ENCODE peak calls at places on chromosome 15, in ten cellular contexts. Z is astrocyte; C is right lobe of liver; U is K562; H is endodermal cell; J is heart right ventricle; T is cardiac muscle cell; S is CD8-positive, alpha-beta T cell; K is stomach; W is body of pancreas. E is an unnamed sample.

GRCh38 chr15:81506936-81507335 is 132.9 kb upstream of the TMC3 start:
- DNase-seq in C (no peak), S (no peak), W (no peak), T (no peak), Z (no peak), J (no peak), H (no peak), K (no peak), U (no peak), E (no peak)

GRCh38 chr15:25437751-25438600 is 848 bp downstream of the UBE3A start:
- DNase-seq in K (peak; percentile 45), T (peak; percentile 78), Z (peak; percentile 10), C (peak; percentile 76), S (peak; percentile 49), W (peak; percentile 47), H (peak; percentile 85), U (peak; percentile 54), J (peak; percentile 56), E (peak; percentile 86)

GRCh38 chr15:41501191-41501917 is 7.7 kb downstream of the ITPKA start:
- DNase-seq in W (no peak), C (no peak), T (peak; percentile 47), K (no peak), Z (no peak), S (no peak), U (no peak), J (no peak), H (peak; percentile 81), E (peak; percentile 71)

GRCh38 chr15:39583586-39584265 is 2.8 kb downstream of the THBS1 start:
- DNase-seq in T (peak; percentile 38), U (peak; percentile 39), Z (no peak), H (peak; percentile 81), S (no peak), W (no peak), C (no peak), K (no peak), J (no peak), E (no peak)

GRCh38 chr15:75352186-75352585 is 5.3 kb downstream of the NEIL1 start:
- DNase-seq in K (no peak), S (no peak), J (no peak), W (no peak), U (no peak), T (no peak), Z (no peak), H (no peak), C (no peak), E (no peak)

GRCh38 chr15:82571722-82572222 is 31.5 kb upstream of the RPS17 start:
- DNase-seq in H (peak; percentile 83), W (peak; percentile 51), T (peak; percentile 46), C (no peak), U (peak; percentile 21), J (peak; percentile 64), Z (peak; percentile 75), S (no peak), K (peak; percentile 43), E (peak; percentile 73)

GRCh38 chr15:41961014-41961518 is 11.3 kb downstream of the EHD4 start:
- DNase-seq in C (no peak), S (no peak), U (no peak), K (no peak), T (no peak), H (peak; percentile 7), Z (no peak), W (peak; percentile 56), J (no peak), E (no peak)

GRCh38 chr15:41806291-41807181 is 21.4 kb upstream of the JMJD7 start:
- DNase-seq in K (peak; percentile 72), S (no peak), J (peak; percentile 28), Z (no peak), T (peak; percentile 78), W (no peak), H (peak; percentile 75), U (no peak), C (no peak), E (no peak)

DNA sequence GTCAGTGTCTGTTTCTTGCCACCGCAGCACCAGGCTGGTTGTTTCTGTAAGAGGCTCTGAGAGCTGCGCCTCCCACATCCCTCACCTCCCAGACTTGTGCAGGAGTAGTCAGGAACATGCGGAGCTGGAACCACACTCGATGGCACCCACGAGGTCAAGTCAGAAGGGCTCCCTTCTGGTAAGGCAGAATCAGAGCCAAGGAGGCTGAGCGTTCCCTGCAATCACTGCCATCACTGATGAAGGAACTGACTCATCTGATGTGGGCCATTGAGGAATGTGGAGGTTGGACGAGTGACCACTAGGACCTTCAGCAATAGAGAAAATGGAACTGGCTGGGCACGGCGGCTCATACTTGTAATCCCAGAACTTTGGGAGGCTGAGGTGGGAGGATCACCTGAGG is 35.7 kb upstream of the BLM start:
- DNase-seq in W (peak; percentile 27), S (no peak), C (no peak), Z (peak; percentile 96), K (no peak), U (no peak), H (no peak), J (no peak), T (no peak), E (peak; percentile 31)
- H3K4me1 ChIP-seq in W (no peaks in the 10 kb centered on the region), S (peaks cover 44% of the 10 kb centered on the region), C (no peaks in the 10 kb centered on the region), Z (peaks cover 19% of the 10 kb centered on the region), K (no peaks in the 10 kb centered on the region), U (peaks cover 4% of the 10 kb centered on the region), H (no peaks in the 10 kb centered on the region), J (no peaks in the 10 kb centered on the region), T (no peaks in the 10 kb centered on the region), E (no peaks in the 10 kb centered on the region)

GRCh38 chr15:83695901-83696425 is 42.0 kb downstream of the ADAMTSL3 start:
- DNase-seq in S (no peak), W (no peak), T (no peak), C (peak; percentile 33), U (no peak), K (no peak), Z (no peak), J (no peak), H (no peak), E (no peak)

GRCh38 chr15:83694030-83694429 is 40.1 kb downstream of the ADAMTSL3 start:
- DNase-seq in C (no peak), U (no peak), S (no peak), H (peak; percentile 83), T (no peak), K (no peak), W (no peak), Z (peak; percentile 41), J (peak; percentile 17), E (no peak)

GRCh38 chr15:83692820-83693581 is 39.1 kb downstream of the ADAMTSL3 start:
- DNase-seq in T (peak; percentile 2), U (no peak), Z (no peak), C (no peak), W (no peak), S (no peak), J (no peak), H (peak; percentile 47), K (no peak), E (no peak)

GRCh38 chr15:83695246-83695645 is 41.3 kb downstream of the ADAMTSL3 start:
- DNase-seq in K (no peak), H (peak; percentile 58), S (no peak), J (no peak), U (no peak), Z (no peak), T (peak; percentile 59), W (no peak), C (no peak), E (no peak)

DNA sequence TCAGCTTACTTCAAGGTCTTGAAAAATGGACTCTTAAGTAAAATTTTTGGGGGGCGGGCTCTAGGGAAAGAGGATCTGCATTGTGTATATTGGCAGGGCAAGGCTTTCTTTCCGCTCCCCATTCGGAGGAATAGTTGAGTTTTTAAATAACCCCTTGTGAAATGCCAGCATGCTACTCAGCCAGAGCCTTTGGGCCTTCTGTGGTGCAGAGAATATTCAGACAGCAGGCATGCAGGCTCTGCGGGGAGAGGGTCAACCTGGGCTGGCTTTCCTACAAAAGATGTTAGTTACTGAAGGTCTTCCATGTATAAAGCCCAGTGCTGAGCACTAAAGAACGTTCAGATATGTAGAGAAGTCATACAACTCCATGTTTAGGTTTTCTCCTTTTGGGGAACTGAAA is 40.6 kb downstream of the ADAMTSL3 start:
- DNase-seq in S (no peak), K (no peak), H (peak; percentile 68), T (peak; percentile 1), J (no peak), C (no peak), W (no peak), Z (no peak), U (no peak), E (no peak)
- H3K27ac ChIP-seq in S (no peak overlapping the region), K (no peak overlapping the region), H (no peak overlapping the region), T (peak overlapping the region; percentile 52), J (no peak overlapping the region), C (no peak overlapping the region), W (no peak overlapping the region), Z (peak overlapping the region; percentile 7), U (no peak overlapping the region), E (peak overlapping the region; percentile 30)

DNA sequence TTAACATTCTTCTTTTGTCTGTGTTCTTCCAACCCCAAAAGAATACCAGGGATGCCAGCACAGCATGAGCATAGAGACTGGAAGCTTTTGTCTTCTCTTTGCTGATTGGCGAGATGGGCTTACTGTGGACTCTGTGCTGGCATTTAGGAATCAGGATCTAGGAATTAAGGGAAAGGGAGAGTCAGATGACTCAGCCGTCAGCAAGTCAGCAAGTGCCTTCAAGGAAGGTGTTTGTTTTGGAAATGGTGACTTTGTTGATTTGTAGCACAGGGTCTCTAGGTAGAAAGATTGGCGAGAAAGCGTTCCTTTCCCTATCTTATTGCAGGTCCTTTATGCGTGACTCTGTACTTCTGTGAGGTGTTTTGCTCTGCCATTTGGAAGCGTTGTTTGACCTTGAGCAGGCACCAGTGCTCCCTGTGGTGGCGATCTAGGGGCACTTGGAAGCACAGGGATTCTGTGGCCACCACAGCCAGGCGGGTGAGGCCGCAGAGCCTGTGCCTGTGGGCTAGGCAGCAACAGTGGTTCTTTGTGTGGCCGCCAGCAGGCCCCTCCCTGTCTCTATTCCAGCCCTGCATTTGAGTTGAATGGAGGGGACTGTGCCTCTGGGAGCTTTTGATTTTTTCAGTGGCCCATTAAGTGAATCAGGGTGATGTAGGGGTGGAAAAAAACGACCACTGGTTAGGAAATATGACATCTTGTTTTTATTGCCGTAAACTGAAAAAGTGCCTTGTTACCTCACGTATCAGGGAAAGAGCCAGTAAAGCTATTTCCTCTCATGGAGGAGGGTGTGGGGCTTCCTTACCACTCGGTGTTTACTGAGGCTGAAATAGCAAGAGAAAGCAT is 19.0 kb downstream of the FAN1 start:
- DNase-seq in S (no peak), H (peak; percentile 84), J (no peak), Z (peak; percentile 89), U (no peak), W (no peak), K (peak; percentile 51), T (no peak), C (no peak), E (no peak)
- H3K4me1 ChIP-seq in S (no peaks in the 10 kb centered on the region), H (peaks cover 12% of the 10 kb centered on the region), J (peaks cover 42% of the 10 kb centered on the region), Z (peaks cover 37% of the 10 kb centered on the region), U (no peaks in the 10 kb centered on the region), W (no peaks in the 10 kb centered on the region), K (peaks cover 18% of the 10 kb centered on the region), T (no peaks in the 10 kb centered on the region), C (no peaks in the 10 kb centered on the region), E (no peaks in the 10 kb centered on the region)

GRCh38 chr15:72493220-72493619 is 19.1 kb downstream of the ARIH1 start:
- DNase-seq in T (no peak), Z (no peak), U (no peak), K (no peak), J (no peak), S (no peak), H (no peak), C (no peak), W (no peak), E (no peak)

GRCh38 chr15:72496783-72497182 is 22.7 kb downstream of the ARIH1 start:
- DNase-seq in Z (no peak), K (no peak), U (no peak), W (no peak), J (no peak), T (no peak), S (no peak), H (no peak), C (no peak), E (no peak)

GRCh38 chr15:72492733-72493132 is 18.6 kb downstream of the ARIH1 start:
- DNase-seq in K (no peak), W (no peak), T (no peak), J (no peak), C (no peak), U (no peak), Z (no peak), H (no peak), S (no peak), E (no peak)

GRCh38 chr15:72497402-72497801 is 23.3 kb downstream of the ARIH1 start:
- DNase-seq in H (no peak), Z (no peak), T (no peak), U (no peak), S (no peak), C (no peak), W (no peak), J (no peak), K (no peak), E (no peak)

DNA sequence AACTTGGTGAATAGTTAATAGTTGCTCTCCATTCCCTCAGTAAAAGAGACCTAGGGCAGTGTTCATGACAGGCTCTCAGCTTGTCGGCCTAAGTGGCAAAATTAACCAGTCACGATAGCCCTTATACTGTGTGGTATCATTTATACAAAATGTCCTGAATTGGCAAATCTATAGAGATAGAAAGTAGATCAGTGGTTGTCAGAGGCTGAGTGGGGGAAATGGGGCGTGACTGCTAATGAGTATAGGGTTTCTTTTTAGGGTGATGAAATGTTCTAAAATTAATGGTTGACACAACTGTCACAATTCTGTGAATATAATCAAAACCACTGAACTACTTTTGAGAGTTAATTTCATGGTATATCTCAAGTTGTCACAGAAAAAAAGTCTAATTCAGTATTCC is 20.9 kb downstream of the ARIH1 start:
- DNase-seq in K (no peak), U (no peak), H (no peak), T (no peak), J (no peak), Z (no peak), C (no peak), W (no peak), S (no peak), E (no peak)
- H3K27ac ChIP-seq in K (no peak overlapping the region), U (no peak overlapping the region), H (no peak overlapping the region), T (no peak overlapping the region), J (no peak overlapping the region), Z (no peak overlapping the region), C (no peak overlapping the region), W (no peak overlapping the region), S (no peak overlapping the region), E (no peak overlapping the region)